ENCODE peak calls at places on chromosomes 11 and 22, in seven cellular contexts. One of them, this sample, is unnamed.

GRCh38 chr22:22038178-22038880 is 55.7 kb upstream of the TOP3B start:
- DNase-seq in tibial nerve: no peak
- DNase-seq in uterus: no peak
- DNase-seq in A549: no peak
- DNase-seq in adrenal gland: no peak
- DNase-seq in IMR-90: peak
- DNase-seq in spleen: no peak
- DNase-seq in this sample: no peak

GRCh38 chr22:26975381-26975780 is 318.0 kb downstream of the MIAT start:
- DNase-seq in tibial nerve: no peak
- DNase-seq in A549: no peak
- DNase-seq in IMR-90: no peak
- DNase-seq in adrenal gland: no peak
- DNase-seq in uterus: no peak
- DNase-seq in spleen: no peak
- DNase-seq in this sample: no peak

GRCh38 chr11:95229199-95230053 is 1.6 kb downstream of the SESN3 start:
- DNase-seq in adrenal gland: no peak
- DNase-seq in A549: no peak
- DNase-seq in uterus: no peak
- DNase-seq in tibial nerve: no peak
- DNase-seq in IMR-90: peak
- DNase-seq in spleen: peak
- DNase-seq in this sample: no peak

GRCh38 chr22:29114392-29114791 is 41.6 kb downstream of the KREMEN1 start:
- DNase-seq in spleen: no peak
- DNase-seq in tibial nerve: no peak
- DNase-seq in IMR-90: no peak
- DNase-seq in A549: no peak
- DNase-seq in uterus: no peak
- DNase-seq in adrenal gland: no peak
- DNase-seq in this sample: no peak

GRCh38 chr11:118180300-118180703 is 3.9 kb upstream of the SCN2B start:
- DNase-seq in adrenal gland: peak
- DNase-seq in tibial nerve: peak
- DNase-seq in uterus: peak
- DNase-seq in IMR-90: no peak
- DNase-seq in A549: no peak
- DNase-seq in spleen: no peak
- DNase-seq in this sample: no peak

GRCh38 chr11:57804466-57804865 is 42.9 kb downstream of the CTNND1 start:
- DNase-seq in IMR-90: peak
- DNase-seq in A549: no peak
- DNase-seq in tibial nerve: no peak
- DNase-seq in adrenal gland: no peak
- DNase-seq in uterus: no peak
- DNase-seq in spleen: no peak
- DNase-seq in this sample: no peak

GRCh38 chr22:27238935-27239510 is 562.5 kb downstream of the MN1 start:
- DNase-seq in A549: peak
- DNase-seq in tibial nerve: no peak
- DNase-seq in adrenal gland: peak
- DNase-seq in spleen: no peak
- DNase-seq in IMR-90: peak
- DNase-seq in uterus: peak
- DNase-seq in this sample: no peak

GRCh38 chr22:47376322-47376700 is 613.9 kb downstream of the TBC1D22A start:
- DNase-seq in adrenal gland: no peak
- DNase-seq in A549: no peak
- DNase-seq in uterus: no peak
- DNase-seq in tibial nerve: no peak
- DNase-seq in IMR-90: no peak
- DNase-seq in spleen: no peak
- DNase-seq in this sample: no peak

GRCh38 chr22:41943661-41944209 is 3.2 kb downstream of the CENPM start:
- DNase-seq in spleen: no peak
- DNase-seq in tibial nerve: no peak
- DNase-seq in A549: no peak
- DNase-seq in adrenal gland: no peak
- DNase-seq in uterus: no peak
- DNase-seq in IMR-90: peak
- DNase-seq in this sample: no peak

GRCh38 chr22:19195796-19196731 is 17.5 kb upstream of the SLC25A1 start:
- DNase-seq in adrenal gland: no peak
- DNase-seq in A549: no peak
- DNase-seq in uterus: no peak
- DNase-seq in spleen: peak
- DNase-seq in IMR-90: no peak
- DNase-seq in tibial nerve: no peak
- DNase-seq in this sample: no peak

GRCh38 chr22:45422237-45422983 is 8.9 kb downstream of the RIBC2 start:
- DNase-seq in A549: no peak
- DNase-seq in IMR-90: no peak
- DNase-seq in tibial nerve: no peak
- DNase-seq in uterus: no peak
- DNase-seq in spleen: no peak
- DNase-seq in adrenal gland: no peak
- DNase-seq in this sample: no peak

GRCh38 chr11:2445107-2445947 is 519 bp downstream of the KCNQ1 start:
- DNase-seq in A549: no peak
- DNase-seq in spleen: peak
- DNase-seq in uterus: no peak
- DNase-seq in tibial nerve: no peak
- DNase-seq in adrenal gland: no peak
- DNase-seq in IMR-90: no peak
- DNase-seq in this sample: no peak

GRCh38 chr22:22248878-22249277 is 4.3 kb downstream of the VPREB1 start:
- DNase-seq in A549: no peak
- DNase-seq in adrenal gland: no peak
- DNase-seq in uterus: no peak
- DNase-seq in tibial nerve: no peak
- DNase-seq in IMR-90: no peak
- DNase-seq in spleen: no peak
- DNase-seq in this sample: no peak

DNA sequence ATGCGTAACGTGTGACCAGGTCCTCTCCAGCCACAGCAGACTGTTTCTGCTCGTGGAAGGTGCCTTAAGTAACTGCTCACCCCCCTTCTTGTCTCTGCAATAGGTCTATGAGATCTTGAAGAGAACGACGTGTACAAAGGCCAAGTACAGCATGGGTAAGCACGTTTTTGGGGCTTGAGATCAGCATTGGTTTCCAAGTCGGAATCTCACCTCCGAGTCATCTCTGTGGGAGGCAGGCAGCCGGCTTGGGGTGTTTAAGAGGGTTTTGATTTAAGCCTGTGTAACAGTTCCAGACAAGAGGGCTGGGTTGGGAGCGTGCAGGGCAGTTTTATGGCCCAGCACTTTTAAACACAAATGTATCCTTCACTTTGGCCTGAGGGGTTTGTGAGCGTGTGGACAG is 30.1 kb downstream of the ANO1 start:
- DNase-seq in tibial nerve: no peak
- DNase-seq in uterus: peak
- DNase-seq in IMR-90: peak
- DNase-seq in A549: no peak
- DNase-seq in spleen: no peak
- DNase-seq in adrenal gland: no peak
- DNase-seq in this sample: no peak
- TF ChIP-seq POLR2A in tibial nerve: no peak
- TF ChIP-seq POLR2A in uterus: no peak
- TF ChIP-seq POLR2A in IMR-90: no peak
- TF ChIP-seq POLR2A in A549: no peak
- TF ChIP-seq POLR2A in spleen: no peak
- TF ChIP-seq POLR2A in adrenal gland: no peak
- TF ChIP-seq POLR2A in this sample: no peak

DNA sequence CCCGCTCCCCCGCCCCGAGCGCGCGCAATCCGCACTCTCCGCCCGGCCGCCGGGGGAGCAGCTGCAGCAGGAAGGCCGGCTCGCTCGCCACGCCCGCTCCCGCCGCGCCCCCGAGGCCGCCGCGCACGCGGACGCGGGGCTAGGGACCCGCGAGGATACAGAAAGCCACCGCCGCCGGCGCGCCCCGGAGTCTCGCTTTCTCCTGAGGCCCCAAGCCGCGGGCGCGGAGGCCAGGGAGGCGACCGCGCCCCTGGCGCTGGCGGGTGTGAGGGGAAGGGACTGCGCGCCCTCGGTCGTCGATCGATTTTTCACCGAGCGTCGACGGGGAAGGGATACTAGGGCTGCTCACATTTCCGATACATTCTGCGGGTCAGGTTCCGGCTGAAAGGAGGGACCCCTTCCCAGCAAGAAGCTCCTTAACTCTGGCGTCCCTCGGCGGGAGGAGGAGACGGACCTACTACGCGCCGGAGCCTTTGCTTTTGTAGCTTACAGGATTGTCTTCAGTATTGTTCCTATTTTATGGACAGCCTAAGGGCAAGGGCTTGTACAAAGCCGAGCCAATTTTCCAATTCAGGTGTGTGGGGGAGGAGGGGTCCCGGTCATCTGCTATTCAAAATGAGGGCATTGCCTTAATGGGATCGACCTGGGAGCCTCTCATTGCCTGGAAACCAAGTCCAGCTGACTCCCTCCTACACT is 416 bp upstream of the GAB2 start:
- DNase-seq in tibial nerve: peak
- DNase-seq in adrenal gland: peak
- DNase-seq in spleen: peak
- DNase-seq in A549: peak
- DNase-seq in uterus: peak
- DNase-seq in IMR-90: peak
- DNase-seq in this sample: peak
- TF ChIP-seq CTCF in tibial nerve: no peak
- TF ChIP-seq CTCF in adrenal gland: peak
- TF ChIP-seq CTCF in spleen: peak
- TF ChIP-seq CTCF in A549: no peak
- TF ChIP-seq CTCF in uterus: no peak
- TF ChIP-seq CTCF in IMR-90: peak
- TF ChIP-seq CTCF in this sample: peak

DNA sequence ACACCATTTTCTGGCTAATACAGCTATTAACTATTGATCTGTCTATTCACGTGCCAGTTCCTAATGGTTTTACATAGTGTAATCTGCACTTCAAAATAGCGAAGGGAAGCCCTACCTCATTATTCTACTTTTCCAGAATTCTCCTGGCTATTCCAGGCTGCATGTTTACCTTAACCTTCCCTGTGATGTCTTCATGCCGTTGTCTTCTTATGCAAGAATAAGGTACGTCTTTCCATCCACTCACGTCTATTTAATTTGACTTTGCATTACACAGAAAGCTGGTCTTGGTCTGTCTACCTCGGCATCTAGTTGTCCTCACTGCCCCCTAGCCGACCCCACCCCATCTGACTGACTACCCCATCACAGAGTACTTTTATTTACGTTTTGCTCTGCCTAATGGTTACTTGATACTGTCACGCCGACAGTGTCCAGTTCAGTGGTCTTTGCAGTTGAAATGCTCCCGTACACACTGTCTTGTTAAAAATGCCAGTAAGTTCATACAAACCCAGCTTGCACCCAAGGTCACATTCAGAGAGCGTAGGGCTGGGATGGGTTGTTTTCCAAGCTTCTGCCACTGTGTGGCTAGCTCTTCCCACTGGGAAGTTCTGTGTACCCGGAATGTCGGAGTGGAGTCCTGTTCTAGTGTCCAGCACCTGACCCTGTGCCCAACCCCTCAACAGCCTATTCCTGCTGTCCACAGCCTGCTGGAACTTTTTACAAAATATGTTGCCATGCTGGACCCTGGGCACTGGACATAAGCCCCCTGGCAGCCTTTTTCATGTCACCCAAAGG is 15.0 kb downstream of the NEAT1 start:
- DNase-seq in spleen: no peak
- DNase-seq in A549: no peak
- DNase-seq in tibial nerve: peak
- DNase-seq in uterus: peak
- DNase-seq in IMR-90: peak
- DNase-seq in adrenal gland: peak
- DNase-seq in this sample: no peak
- TF ChIP-seq POLR2A in spleen: peak
- TF ChIP-seq POLR2A in A549: no peak
- TF ChIP-seq POLR2A in tibial nerve: no peak
- TF ChIP-seq POLR2A in uterus: no peak
- TF ChIP-seq POLR2A in IMR-90: peak
- TF ChIP-seq POLR2A in adrenal gland: peak
- TF ChIP-seq POLR2A in this sample: no peak

GRCh38 chr11:8983552-8983951 is 19.3 kb upstream of the TMEM9B start:
- DNase-seq in tibial nerve: no peak
- DNase-seq in A549: no peak
- DNase-seq in IMR-90: no peak
- DNase-seq in adrenal gland: no peak
- DNase-seq in spleen: no peak
- DNase-seq in uterus: no peak
- DNase-seq in this sample: no peak
- TF ChIP-seq CTCF in tibial nerve: no peak
- TF ChIP-seq CTCF in A549: no peak
- TF ChIP-seq CTCF in IMR-90: no peak
- TF ChIP-seq CTCF in adrenal gland: no peak
- TF ChIP-seq CTCF in spleen: no peak
- TF ChIP-seq CTCF in uterus: no peak
- TF ChIP-seq CTCF in this sample: no peak